ENCODE peak calls at places on chromosome 1, in ten cellular contexts. W, A, V, L, E, P, I, R, Q and F are unnamed samples.

GRCh38 chr1:54051936-54052469 is 1.0 kb downstream of the TMEM59 start:
- DNase-seq in W (no peak), A (no peak), V (no peak), L (no peak), E (no peak), P (no peak), I (no peak), R (no peak), Q (no peak), F (no peak)

GRCh38 chr1:245860681-245861552 is 646.2 kb downstream of the SMYD3 start:
- DNase-seq in W (peak; percentile 88), A (peak; percentile 59), V (no peak), L (no peak), E (no peak), P (no peak), I (no peak), R (no peak), Q (no peak), F (no peak)

GRCh38 chr1:205610036-205610435 is 21.8 kb downstream of the ELK4 start:
- DNase-seq in W (peak; percentile 61), A (peak; percentile 86), V (no peak), L (no peak), E (no peak), P (no peak), I (no peak), R (no peak), Q (no peak), F (no peak)

GRCh38 chr1:174406421-174406820 is 41.3 kb upstream of the GPR52 start:
- DNase-seq in W (no peak), A (no peak), V (no peak), L (no peak), E (no peak), P (no peak), I (no peak), R (no peak), Q (no peak), F (no peak)

GRCh38 chr1:55010887-55011217 is 12.1 kb downstream of the BSND start:
- DNase-seq in W (no peak), A (no peak), V (no peak), L (no peak), E (peak; percentile 33), P (no peak), I (no peak), R (no peak), Q (no peak), F (no peak)

GRCh38 chr1:211583011-211583995 is 4.3 kb upstream of the SLC30A1 start:
- DNase-seq in W (no peak), A (no peak), V (no peak), L (no peak), E (no peak), P (no peak), I (no peak), R (no peak), Q (no peak), F (no peak)

GRCh38 chr1:41739061-41739955 is 179.4 kb downstream of the HIVEP3 start:
- DNase-seq in W (peak; percentile 62), A (peak; percentile 53), V (peak; percentile 84), L (peak; percentile 86), E (peak; percentile 90), P (peak; percentile 65), I (no peak), R (peak; percentile 39), Q (peak; percentile 71), F (peak; percentile 69)

GRCh38 chr1:46576564-46576963 is 25.1 kb upstream of the KNCN start:
- DNase-seq in W (no peak), A (no peak), V (no peak), L (no peak), E (no peak), P (no peak), I (no peak), R (no peak), Q (no peak), F (no peak)

GRCh38 chr1:36730599-36730998 is 247.9 kb upstream of the CSF3R start:
- DNase-seq in W (no peak), A (no peak), V (no peak), L (no peak), E (peak; percentile 38), P (no peak), I (peak; percentile 39), R (no peak), Q (no peak), F (no peak)

GRCh38 chr1:36729289-36729688 is 246.6 kb upstream of the CSF3R start:
- DNase-seq in W (no peak), A (no peak), V (no peak), L (no peak), E (peak; percentile 43), P (no peak), I (no peak), R (no peak), Q (no peak), F (no peak)

GRCh38 chr1:36732038-36732402 is 249.3 kb upstream of the CSF3R start:
- DNase-seq in W (no peak), A (no peak), V (no peak), L (no peak), E (no peak), P (no peak), I (peak; percentile 32), R (no peak), Q (no peak), F (no peak)

GRCh38 chr1:36729716-36730510 is 247.2 kb upstream of the CSF3R start:
- DNase-seq in W (no peak), A (no peak), V (no peak), L (no peak), E (peak; percentile 28), P (no peak), I (peak; percentile 48), R (no peak), Q (no peak), F (no peak)

GRCh38 chr1:36731226-36732037 is 248.7 kb upstream of the CSF3R start:
- DNase-seq in W (no peak), A (no peak), V (no peak), L (no peak), E (peak; percentile 17), P (no peak), I (peak; percentile 75), R (no peak), Q (no peak), F (no peak)
- H3K4me3 ChIP-seq in W (no peak overlapping the region), A (no peak overlapping the region), V (no peak overlapping the region), L (no peak overlapping the region), E (no peak overlapping the region), P (no peak overlapping the region), I (no peak overlapping the region), R (no peak overlapping the region), Q (no peak overlapping the region), F (no peak overlapping the region)

GRCh38 chr1:110489973-110490542 is 28.9 kb downstream of the KCNA10 start:
- DNase-seq in W (no peak), A (no peak), V (no peak), L (no peak), E (no peak), P (no peak), I (no peak), R (no peak), Q (no peak), F (no peak)

GRCh38 chr1:110488867-110489266 is 30.1 kb downstream of the KCNA10 start:
- DNase-seq in W (no peak), A (no peak), V (no peak), L (no peak), E (no peak), P (no peak), I (no peak), R (no peak), Q (no peak), F (no peak)

GRCh38 chr1:110492573-110492972 is 26.4 kb downstream of the KCNA10 start:
- DNase-seq in W (no peak), A (no peak), V (no peak), L (no peak), E (no peak), P (no peak), I (no peak), R (no peak), Q (no peak), F (no peak)

GRCh38 chr1:110489406-110489805 is 29.6 kb downstream of the KCNA10 start:
- DNase-seq in W (no peak), A (no peak), V (no peak), L (no peak), E (no peak), P (no peak), I (no peak), R (no peak), Q (no peak), F (no peak)

DNA sequence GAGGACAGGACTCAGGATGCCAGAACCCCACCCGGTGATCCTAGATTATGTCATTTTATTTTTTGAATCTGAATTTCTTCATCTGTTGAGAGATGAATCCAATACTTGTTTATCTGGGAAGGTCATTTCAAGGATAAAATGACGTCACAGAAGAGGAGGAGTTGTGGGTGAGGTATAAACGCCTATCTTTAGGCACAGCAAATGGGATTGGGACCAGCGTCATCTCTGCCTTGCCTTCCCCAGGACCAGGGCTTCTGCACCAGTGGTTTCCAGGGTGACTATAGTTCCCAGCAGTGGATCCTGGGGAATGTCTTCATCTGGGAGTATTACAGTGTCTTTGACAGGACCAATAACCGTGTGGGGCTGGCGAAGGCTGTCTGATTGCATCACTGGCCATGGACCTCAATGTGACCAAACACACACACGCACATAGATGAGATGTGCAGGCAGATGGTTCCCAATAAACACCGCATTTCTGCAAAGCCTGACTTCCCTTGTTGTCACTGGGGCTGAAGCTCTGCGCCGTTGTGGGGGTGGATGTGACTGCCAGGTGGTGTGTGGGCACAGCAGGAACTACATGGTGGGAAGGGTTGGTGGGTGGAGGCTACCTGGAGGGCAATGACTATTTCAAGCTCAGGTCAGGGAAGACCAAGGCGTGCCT is 28.1 kb downstream of the KCNA10 start:
- DNase-seq in W (no peak), A (no peak), V (no peak), L (no peak), E (no peak), P (peak; percentile 76), I (no peak), R (no peak), Q (no peak), F (no peak)
- H3K4me3 ChIP-seq in W (no peak overlapping the region), A (no peak overlapping the region), V (no peak overlapping the region), L (no peak overlapping the region), E (no peak overlapping the region), P (no peak overlapping the region), I (no peak overlapping the region), R (no peak overlapping the region), Q (no peak overlapping the region), F (no peak overlapping the region)

GRCh38 chr1:162020145-162020544 is 3.5 kb downstream of the OLFML2B start:
- DNase-seq in W (no peak), A (no peak), V (no peak), L (no peak), E (no peak), P (no peak), I (no peak), R (no peak), Q (no peak), F (no peak)

GRCh38 chr1:162021124-162021523 is 2.5 kb downstream of the OLFML2B start:
- DNase-seq in W (no peak), A (no peak), V (no peak), L (no peak), E (peak; percentile 81), P (no peak), I (no peak), R (no peak), Q (no peak), F (no peak)

GRCh38 chr1:162023181-162023546 is 505 bp downstream of the OLFML2B start:
- DNase-seq in W (no peak), A (peak; percentile 22), V (no peak), L (no peak), E (no peak), P (no peak), I (no peak), R (no peak), Q (no peak), F (no peak)

GRCh38 chr1:162023547-162024501 is at the start of gene OLFML2B:
- DNase-seq in W (peak; percentile 83), A (peak; percentile 86), V (peak; percentile 80), L (peak; percentile 70), E (peak; percentile 91), P (no peak), I (peak; percentile 90), R (peak; percentile 49), Q (peak; percentile 78), F (peak; percentile 61)

DNA sequence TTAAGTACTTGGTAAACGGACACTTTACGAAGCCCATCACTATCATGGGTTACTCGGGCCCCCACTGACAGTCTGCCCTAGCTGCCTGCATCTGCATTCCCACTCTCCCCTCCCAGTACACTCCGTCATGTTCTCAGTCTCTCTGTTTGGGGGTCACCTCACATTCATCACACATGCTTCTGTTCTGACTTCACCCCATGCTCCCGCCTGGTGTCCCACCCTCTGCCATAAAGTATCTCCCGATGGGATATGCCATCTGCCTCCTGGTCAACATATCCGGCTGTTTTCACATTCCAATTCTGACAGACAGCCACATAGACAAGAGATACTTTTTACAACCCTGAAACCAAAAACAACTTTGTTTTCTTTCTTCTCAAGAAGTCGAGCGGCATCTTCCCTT is 1.0 kb downstream of the OLFML2B start:
- DNase-seq in W (no peak), A (no peak), V (no peak), L (no peak), E (no peak), P (no peak), I (peak; percentile 40), R (no peak), Q (no peak), F (no peak)
- H3K4me3 ChIP-seq in W (no peak overlapping the region), A (peak overlapping the region; percentile 94), V (peak overlapping the region; percentile 57), L (no peak overlapping the region), E (peak overlapping the region; percentile 68), P (peak overlapping the region; percentile 75), I (no peak overlapping the region), R (no peak overlapping the region), Q (peak overlapping the region; percentile 74), F (no peak overlapping the region)

DNA sequence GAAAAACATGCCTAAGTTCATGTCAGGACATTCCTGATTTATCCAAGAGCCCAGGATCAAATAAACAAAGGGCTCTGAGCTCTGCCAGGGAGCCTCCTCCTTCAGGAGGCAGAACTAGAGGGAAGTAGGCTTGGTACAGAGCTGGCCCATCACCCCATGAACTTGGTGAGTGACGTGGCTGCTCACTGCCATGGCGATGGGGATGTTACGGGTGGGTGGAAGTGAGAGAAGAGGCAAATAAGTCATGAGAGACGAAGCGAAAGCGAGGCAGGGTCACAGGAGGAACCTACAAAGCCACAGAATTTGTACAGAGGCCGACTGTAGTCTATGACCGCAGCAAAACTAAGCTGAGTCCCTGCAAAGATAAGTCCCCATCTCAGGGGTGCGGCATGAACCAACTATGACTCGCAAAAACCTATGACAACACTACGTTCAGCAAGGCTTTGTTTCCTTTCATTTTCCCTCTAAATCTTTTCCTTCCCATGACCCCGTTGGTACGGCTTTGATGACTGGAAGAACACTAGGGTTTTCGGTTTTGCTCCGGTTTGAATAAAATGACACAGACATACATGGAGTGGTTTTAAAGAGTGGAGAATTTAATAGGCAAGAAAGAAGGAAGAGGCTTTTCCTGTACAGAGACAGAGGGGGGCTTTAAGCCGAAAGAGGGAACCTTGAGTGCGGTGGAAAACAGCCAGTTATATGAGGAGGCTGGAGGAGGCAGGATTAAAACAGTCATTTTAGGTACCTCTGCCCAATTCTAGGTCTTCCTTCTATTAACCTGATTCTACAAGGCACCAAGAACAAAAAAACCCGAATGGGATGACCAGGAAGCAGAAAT is 74.1 kb downstream of the CD46 start:
- DNase-seq in W (no peak), A (peak; percentile 88), V (peak; percentile 84), L (peak; percentile 89), E (peak; percentile 94), P (no peak), I (no peak), R (peak; percentile 66), Q (peak; percentile 69), F (peak; percentile 80)
- H3K4me3 ChIP-seq in W (no peak overlapping the region), A (peak overlapping the region; percentile 27), V (peak overlapping the region; percentile 38), L (no peak overlapping the region), E (peak overlapping the region; percentile 63), P (peak overlapping the region; percentile 94), I (no peak overlapping the region), R (peak overlapping the region; percentile 25), Q (peak overlapping the region; percentile 78), F (peak overlapping the region; percentile 41)